ENCODE peak calls at places on chromosomes 5 and 9, in four cellular contexts. R, J, N and D are unnamed samples.

GRCh38 chr5:176734756-176735342 is 75.5 kb upstream of the UNC5A start:
- DNase-seq in R (no peak), N (no peak), J (no peak), D (no peak)

GRCh38 chr5:52987711-52988329 is 1.3 kb upstream of the ITGA2 start:
- DNase-seq in J (peak; percentile 48), R (no peak), N (no peak), D (no peak)

GRCh38 chr5:54514841-54515432 is 2.6 kb upstream of the SNX18 start:
- DNase-seq in N (no peak), R (no peak), J (no peak), D (no peak)

GRCh38 chr9:129677456-129677855 is 12.0 kb downstream of the PRRX2 start:
- DNase-seq in N (no peak), R (no peak), J (no peak), D (no peak)

GRCh38 chr9:13621871-13622564 is 342.5 kb upstream of the MPDZ start:
- DNase-seq in J (no peak), N (no peak), R (no peak), D (no peak)

GRCh38 chr5:124372457-124372856 is 374.0 kb downstream of the ZNF608 start:
- DNase-seq in J (no peak), R (no peak), N (no peak), D (no peak)

GRCh38 chr5:88815048-88815789 is 67.8 kb downstream of the MEF2C start:
- DNase-seq in R (no peak), N (no peak), J (no peak), D (no peak)

GRCh38 chr5:73534001-73534547 is 31.4 kb downstream of the ANKRA2 start:
- DNase-seq in J (no peak), N (no peak), R (no peak), D (no peak)

GRCh38 chr9:115730396-115730795 is 423.2 kb upstream of the PAPPA start:
- DNase-seq in J (no peak), N (no peak), R (no peak), D (no peak)

GRCh38 chr9:112711050-112711689 is 6.7 kb downstream of the INIP start:
- DNase-seq in R (no peak), J (peak; percentile 44), N (peak; percentile 15), D (no peak)

GRCh38 chr5:32842798-32843531 is 131.8 kb downstream of the NPR3 start:
- DNase-seq in R (no peak), N (no peak), J (no peak), D (no peak)

GRCh38 chr9:134284273-134284672 is 42.0 kb upstream of the RXRA start:
- DNase-seq in N (no peak), R (no peak), J (no peak), D (no peak)

GRCh38 chr5:132662004-132662401 is 4.0 kb downstream of the IL13 start:
- DNase-seq in R (no peak), J (no peak), N (no peak), D (no peak)

GRCh38 chr9:16335788-16336580 is 534.5 kb downstream of the BNC2 start:
- DNase-seq in R (no peak), N (no peak), J (no peak), D (no peak)
- TF ChIP-seq ETV6 in R (no peak), N (no peak), J (no peak), D (no peak)

DNA sequence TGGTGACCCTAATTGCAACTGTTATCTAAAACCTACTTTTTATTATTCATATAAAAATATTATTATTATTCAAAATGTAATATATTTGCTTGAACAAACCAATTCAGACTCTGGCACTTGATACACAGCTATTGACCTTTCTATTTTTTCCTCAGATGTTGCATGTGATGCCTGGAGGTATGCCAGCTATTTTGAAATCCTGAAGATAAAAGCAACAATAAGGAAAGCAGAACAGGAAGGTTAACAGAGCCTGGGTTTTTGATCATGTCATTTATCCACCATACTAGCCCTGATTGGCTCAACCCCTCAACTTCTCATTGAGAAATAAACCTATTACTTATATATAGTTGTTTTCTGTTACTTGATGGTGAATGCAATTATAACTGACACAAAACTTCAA is 340.9 kb upstream of the KIF2A start:
- DNase-seq in R (no peak), N (no peak), J (no peak), D (no peak)
- TF ChIP-seq ETV6 in R (no peak), N (no peak), J (no peak), D (no peak)

GRCh38 chr9:92749071-92749933 is 15.3 kb downstream of the BICD2 start:
- DNase-seq in R (no peak), N (no peak), J (no peak), D (no peak)
- TF ChIP-seq ETV6 in R (no peak), N (no peak), J (no peak), D (no peak)

GRCh38 chr9:93082841-93083411 is 13.1 kb upstream of the CARD19 start:
- DNase-seq in J (no peak), N (no peak), R (no peak), D (peak; percentile 16)

GRCh38 chr9:93081081-93081529 is 14.9 kb upstream of the CARD19 start:
- DNase-seq in R (no peak), J (no peak), N (no peak), D (peak; percentile 6)

GRCh38 chr9:93081931-93082330 is 14.1 kb upstream of the CARD19 start:
- DNase-seq in R (no peak), N (no peak), J (no peak), D (no peak)

GRCh38 chr9:93079371-93079770 is 16.6 kb upstream of the CARD19 start:
- DNase-seq in N (no peak), J (no peak), R (no peak), D (no peak)

GRCh38 chr9:93080406-93080805 is 15.6 kb upstream of the CARD19 start:
- DNase-seq in R (no peak), N (no peak), J (no peak), D (peak; percentile 7)
- TF ChIP-seq ETV6 in R (no peak), N (no peak), J (no peak), D (no peak)

DNA sequence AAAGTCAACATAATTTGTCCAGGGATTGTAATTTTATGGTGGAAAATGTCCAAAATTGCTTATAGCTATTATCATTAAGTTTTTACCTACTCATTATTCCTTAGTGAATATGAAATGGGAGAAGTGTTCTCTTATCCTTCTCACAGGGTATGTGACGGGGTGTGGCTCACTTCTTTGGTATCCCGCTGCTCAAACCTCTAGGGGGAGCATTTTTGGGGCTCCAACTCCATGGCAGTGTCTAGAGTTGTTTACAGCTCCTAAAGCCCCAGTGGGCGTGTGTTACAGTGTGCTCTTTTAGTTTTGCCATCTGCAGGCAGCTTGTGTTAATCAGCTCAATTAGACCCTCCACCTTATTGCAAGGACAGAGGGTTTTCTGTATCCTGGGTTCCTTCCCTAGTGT is 89.4 kb downstream of the CDKN2A start:
- DNase-seq in R (no peak), N (no peak), J (no peak), D (peak; percentile 46)
- TF ChIP-seq ETV6 in R (no peak), N (no peak), J (no peak), D (no peak)

GRCh38 chr9:88803551-88804288 is 187.5 kb upstream of the S1PR3 start:
- DNase-seq in R (no peak), N (peak; percentile 37), J (no peak), D (no peak)

GRCh38 chr9:88801214-88801796 is 190.0 kb upstream of the S1PR3 start:
- DNase-seq in J (no peak), N (no peak), R (no peak), D (no peak)

GRCh38 chr9:88799706-88800682 is 191.3 kb upstream of the S1PR3 start:
- DNase-seq in J (no peak), R (no peak), N (peak; percentile 55), D (no peak)

GRCh38 chr9:88804289-88804596 is 187.0 kb upstream of the S1PR3 start:
- DNase-seq in N (no peak), J (no peak), R (no peak), D (no peak)

DNA sequence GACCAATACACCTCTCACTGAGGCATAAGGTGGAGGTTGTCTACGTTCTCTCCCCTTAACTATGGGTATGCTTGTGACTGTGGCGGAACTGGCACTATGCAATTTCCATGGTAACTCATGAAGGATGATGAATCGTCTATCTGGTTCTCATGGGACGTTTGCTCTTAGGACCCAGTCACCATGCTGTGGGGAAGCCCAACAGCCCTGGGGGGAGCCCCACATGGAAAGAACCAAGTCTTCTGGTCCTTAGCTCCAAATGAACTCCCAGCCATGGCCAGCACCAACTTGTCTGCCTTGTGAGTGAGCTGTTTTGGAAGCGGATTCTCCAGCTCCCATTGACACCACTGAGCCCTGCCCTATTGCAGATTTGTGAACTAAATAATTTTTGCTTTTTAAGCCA is 188.7 kb upstream of the S1PR3 start:
- DNase-seq in N (no peak), R (no peak), J (no peak), D (no peak)
- TF ChIP-seq ETV6 in N (no peak), R (no peak), J (no peak), D (no peak)